ENCODE peak calls at places on chromosomes 1 and 21, in four cellular contexts. G is neural progenitor cell, K is stomach, H is psoas muscle. S is an unnamed sample. For H3K4me1, the result is how much of the 10 kb centered on the place peaks cover.

GRCh38 chr1:77416692-77417450 is 135.1 kb downstream of the AK5 start:
- DNase-seq in G (peak), K (no peak), H (no peak), S (no peak)

GRCh38 chr1:181099152-181100014 is 10.9 kb downstream of the IER5 start:
- DNase-seq in G (no peak), K (no peak), H (no peak), S (no peak)

GRCh38 chr1:118907466-118907865 is 80.7 kb downstream of the TBX15 start:
- DNase-seq in G (no peak), K (no peak), H (no peak), S (no peak)

GRCh38 chr1:66521736-66522365 is 12.1 kb upstream of the SGIP1 start:
- DNase-seq in G (no peak), K (no peak), H (no peak), S (no peak)

GRCh38 chr1:67159233-67159632 is 7.0 kb upstream of the IL23R start:
- DNase-seq in G (no peak), K (no peak), H (no peak), S (no peak)

GRCh38 chr21:46253610-46254124 is 25.1 kb upstream of the LSS start:
- DNase-seq in G (no peak), K (no peak), H (no peak), S (no peak)

GRCh38 chr1:31348449-31348848 is 24.4 kb downstream of the FABP3 start:
- DNase-seq in G (no peak), K (no peak), H (no peak), S (no peak)

GRCh38 chr1:30372792-30373433 is 350.5 kb downstream of the MATN1 start:
- DNase-seq in G (no peak), K (peak), H (no peak), S (no peak)

GRCh38 chr21:17726047-17726446 is 93.1 kb downstream of the C21orf91 start:
- DNase-seq in G (peak), K (no peak), H (no peak), S (no peak)

GRCh38 chr1:16385659-16386453 is 18.8 kb downstream of the SZRD1 start:
- DNase-seq in G (no peak), K (no peak), H (no peak), S (no peak)

GRCh38 chr1:100122177-100122576 is 10.6 kb downstream of the SASS6 start:
- DNase-seq in G (no peak), K (no peak), H (no peak), S (no peak)

GRCh38 chr21:36388835-36389234 is 3.6 kb downstream of the CHAF1B start:
- DNase-seq in G (peak), K (no peak), H (no peak), S (no peak)
- TF ChIP-seq CTCF in G (peak), K (no peak), H (peak), S (no peak)

GRCh38 chr1:36781098-36781497 is 253.2 kb downstream of the GRIK3 start:
- DNase-seq in G (no peak), K (no peak), H (no peak), S (no peak)
- H3K4me1 ChIP-seq in G (under half), K (under half), H (under half), S (under half)

GRCh38 chr1:117084231-117084630 is 24.1 kb downstream of the TTF2 start:
- DNase-seq in G (no peak), K (no peak), H (no peak), S (no peak)
- TF ChIP-seq CTCF in G (no peak), K (no peak), H (no peak), S (no peak)

DNA sequence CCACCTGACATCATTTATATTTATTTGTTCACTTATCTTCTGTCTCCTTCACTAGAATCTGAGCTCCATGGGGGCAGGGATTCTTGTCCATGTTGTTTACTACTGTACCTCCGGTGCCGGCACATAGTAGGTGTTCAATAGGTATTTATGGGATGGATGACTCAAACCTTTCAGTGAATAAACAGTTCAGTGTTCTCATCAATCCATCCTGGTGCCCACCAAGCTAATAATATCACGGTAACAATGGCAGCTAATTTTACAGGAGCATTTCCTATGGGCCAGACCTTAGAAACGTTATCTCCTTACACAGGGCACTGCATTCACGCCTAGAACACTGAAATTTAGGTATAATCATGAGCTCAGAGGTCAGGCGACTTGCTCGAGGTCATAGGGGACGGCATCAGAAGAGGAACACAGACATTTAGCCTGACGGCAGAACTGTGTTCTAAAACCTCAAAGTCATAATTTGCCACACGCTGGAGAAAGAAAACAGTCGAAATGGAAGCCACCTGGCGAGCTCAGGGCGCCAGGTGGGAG is 1.3 kb upstream of the DRAXIN start:
- DNase-seq in G (no peak), K (no peak), H (no peak), S (no peak)
- H3K4me1 ChIP-seq in G (under half), K (under half), H (under half), S (under half)

GRCh38 chr21:31446206-31446900 is 102.3 kb upstream of the TIAM1 start:
- DNase-seq in G (no peak), K (no peak), H (no peak), S (no peak)
- TF ChIP-seq CTCF in G (no peak), K (no peak), H (no peak), S (no peak)

GRCh38 chr1:48761411-48761810 is 15.3 kb downstream of the BEND5 start:
- DNase-seq in G (no peak), K (no peak), H (no peak), S (no peak)

GRCh38 chr1:48757363-48757762 is 19.3 kb downstream of the BEND5 start:
- DNase-seq in G (no peak), K (no peak), H (no peak), S (no peak)

GRCh38 chr1:48761986-48762385 is 14.7 kb downstream of the BEND5 start:
- DNase-seq in G (no peak), K (no peak), H (no peak), S (no peak)

GRCh38 chr1:48758976-48759375 is 17.7 kb downstream of the BEND5 start:
- DNase-seq in G (no peak), K (no peak), H (no peak), S (no peak)

DNA sequence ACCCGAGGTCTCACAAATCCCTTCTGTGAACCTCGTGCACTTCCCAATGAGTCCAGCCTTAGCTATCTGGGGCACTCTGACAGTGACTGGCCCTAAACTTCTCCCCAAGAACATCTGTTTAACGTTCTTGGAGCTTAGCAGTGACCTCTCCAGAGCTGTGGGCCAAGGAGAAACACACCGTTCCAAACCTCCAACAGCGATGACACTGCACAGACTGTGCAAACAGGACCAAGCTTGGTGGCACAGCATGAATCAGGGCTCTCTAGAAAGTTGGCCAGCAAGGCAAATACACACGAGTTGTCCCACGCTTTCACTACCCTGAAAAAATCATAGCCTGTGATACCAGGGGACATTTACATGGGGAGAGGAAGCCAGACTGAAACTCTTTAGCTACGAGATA is 15.8 kb downstream of the BEND5 start:
- DNase-seq in G (no peak), K (no peak), H (no peak), S (no peak)
- H3K4me1 ChIP-seq in G (under half), K (under half), H (under half), S (under half)

DNA sequence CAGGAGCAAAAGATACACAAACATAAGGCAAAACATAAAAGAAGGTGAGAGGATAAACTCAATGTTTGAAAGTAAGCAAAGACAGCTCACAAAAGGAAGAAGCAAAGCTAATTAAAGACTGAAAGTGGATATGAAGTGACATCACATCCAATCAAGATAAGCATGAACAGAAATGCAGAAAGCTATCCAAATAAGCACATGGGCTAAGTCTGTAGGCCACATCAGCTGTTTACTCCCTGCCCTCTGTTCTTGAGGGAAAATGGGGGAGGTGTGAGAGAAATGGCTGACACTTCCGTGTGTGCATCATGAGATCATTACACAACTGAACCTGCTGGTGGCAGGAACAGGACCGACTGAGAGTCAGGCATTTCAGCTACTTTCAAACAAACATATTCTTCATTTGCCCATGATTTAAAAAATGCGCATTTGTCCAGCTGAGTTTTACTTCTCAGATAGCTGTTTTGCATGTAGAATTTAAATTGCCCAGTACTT is 27.3 kb upstream of the MAN1A2 start:
- DNase-seq in G (no peak), K (no peak), H (no peak), S (no peak)
- TF ChIP-seq CTCF in G (no peak), K (no peak), H (no peak), S (no peak)

GRCh38 chr1:33618636-33619035 is 146.2 kb downstream of the ZSCAN20 start:
- DNase-seq in G (no peak), K (no peak), H (no peak), S (no peak)

GRCh38 chr1:33612877-33613487 is 140.5 kb downstream of the ZSCAN20 start:
- DNase-seq in G (peak), K (peak), H (no peak), S (peak)

GRCh38 chr1:33615546-33615945 is 143.1 kb downstream of the ZSCAN20 start:
- DNase-seq in G (no peak), K (no peak), H (no peak), S (no peak)

GRCh38 chr1:33616780-33617179 is 144.3 kb downstream of the ZSCAN20 start:
- DNase-seq in G (no peak), K (no peak), H (no peak), S (no peak)

DNA sequence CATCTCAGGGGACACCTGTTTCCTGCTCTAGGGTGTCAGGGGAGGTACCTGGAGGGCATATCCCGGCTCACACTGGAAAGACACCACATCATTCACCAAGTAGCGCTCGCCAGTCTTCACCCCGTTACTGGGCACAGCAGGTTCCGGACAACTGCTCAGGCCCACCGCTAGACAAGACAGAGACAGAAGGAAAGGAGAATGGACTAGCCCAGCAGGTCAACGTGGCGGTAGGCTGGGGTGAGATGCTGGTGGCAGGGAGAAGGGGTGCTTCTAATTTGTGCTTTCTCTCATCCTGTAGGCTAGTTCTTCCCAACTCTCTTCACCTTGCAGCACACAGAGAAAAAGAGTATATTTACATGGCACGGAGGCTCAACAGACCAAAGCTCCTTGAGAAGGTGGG is 145.0 kb downstream of the ZSCAN20 start:
- DNase-seq in G (no peak), K (no peak), H (no peak), S (no peak)
- H3K4me1 ChIP-seq in G (under half), K (under half), H (under half), S (under half)

S was measured in testis.